ENCODE peak calls at places on chromosomes 16 and 17, in five cellular contexts. B is prostate gland; Q is NCI-H1436; D is stimulated activated CD4-positive, alpha-beta T cell treated with anti-CD3 and anti-CD28 coated beads, TNF-alpha, amount 100 ng/mL, for 4 hours; L is RCC 7860. V is an unnamed sample.

GRCh38 chr16:88469615-88470395 is 16.7 kb downstream of the ZFPM1 start:
- DNase-seq in B (no peak), Q (no peak), D (no peak), L (no peak), V (peak)

GRCh38 chr17:46853896-46854444 is 2.6 kb downstream of the WNT9B start:
- DNase-seq in B (no peak), Q (no peak), D (no peak), L (no peak), V (no peak)

GRCh38 chr16:67969286-67970039 is 1.0 kb upstream of the SLC12A4 start:
- DNase-seq in B (no peak), Q (no peak), D (no peak), L (no peak), V (no peak)

GRCh38 chr16:26599786-26600107 is 467.0 kb upstream of the C16orf82 start:
- DNase-seq in B (no peak), Q (no peak), D (no peak), L (no peak), V (no peak)

GRCh38 chr17:29588561-29589411 is 662 bp downstream of the GIT1 start:
- DNase-seq in B (no peak), Q (no peak), D (peak), L (no peak), V (no peak)

GRCh38 chr16:86429663-86430062 is 80.7 kb upstream of the FOXF1 start:
- DNase-seq in B (no peak), Q (no peak), D (no peak), L (no peak), V (no peak)

GRCh38 chr17:73393962-73394361 is 82.2 kb upstream of the CDC42EP4 start:
- DNase-seq in B (no peak), Q (no peak), D (no peak), L (no peak), V (no peak)

GRCh38 chr16:12158428-12158827 is 181.9 kb downstream of the SNX29 start:
- DNase-seq in B (no peak), Q (no peak), D (no peak), L (peak), V (no peak)

GRCh38 chr17:41619162-41619933 is 5.0 kb downstream of the KRT17 start:
- DNase-seq in B (no peak), Q (no peak), D (no peak), L (no peak), V (no peak)

GRCh38 chr16:50950955-50951354 is 200.1 kb downstream of the SALL1 start:
- DNase-seq in B (no peak), Q (no peak), D (no peak), L (no peak), V (no peak)

GRCh38 chr17:2975469-2975958 is 87.9 kb downstream of the OR1D5 start:
- DNase-seq in B (peak), Q (no peak), D (no peak), L (peak), V (no peak)

GRCh38 chr17:35727635-35728034 is 3.8 kb upstream of the RASL10B start:
- DNase-seq in B (no peak), Q (no peak), D (no peak), L (no peak), V (no peak)

GRCh38 chr17:78120971-78121800 is 7.4 kb downstream of the TMC6 start:
- DNase-seq in B (no peak), Q (no peak), D (no peak), L (no peak), V (no peak)

GRCh38 chr16:31328322-31329052 is 26.5 kb upstream of the ITGAX start:
- DNase-seq in B (no peak), Q (no peak), D (no peak), L (no peak), V (no peak)

GRCh38 chr16:84730406-84731106 is 30.8 kb downstream of the USP10 start:
- DNase-seq in B (peak), Q (no peak), D (no peak), L (peak), V (no peak)

V was measured in activated CD8-positive, alpha-beta memory T cell treated with anti-CD3 and anti-CD28 coated beads for 1 hour.